ENCODE peak calls at places on chromosome 6, in ten cellular contexts. X is mucosa of descending colon; F is CD8-positive, alpha-beta memory T cell; J is dorsolateral prefrontal cortex; Q is KG1; M is activated CD4-positive, alpha-beta T cell treated with anti-CD3 and anti-CD28 coated beads, Interleukin-2, amount 50 U/mL, for 48 hours; N is stimulated activated CD8-positive, alpha-beta memory T cell treated with anti-CD3 and anti-CD28 coated beads, Interleukin-2, amount 100 ng/mL, for 1 hour; K is kidney tubule cell; D is retina; I is GM12865. T is an unnamed sample.

GRCh38 chr6:137863126-137863996 is 3.7 kb upstream of the TNFAIP3 start:
- DNase-seq in M (no peak), F (no peak), I (no peak), J (no peak), N (no peak), K (no peak), X (no peak), D (no peak), Q (no peak), T (no peak)

GRCh38 chr6:46799657-46800056 is 6.5 kb downstream of the MEP1A start:
- DNase-seq in M (no peak), F (no peak), Q (no peak), D (no peak), J (no peak), X (no peak), K (peak; percentile 10), I (no peak), N (no peak), T (no peak)

GRCh38 chr6:2179950-2180349 is 65.5 kb downstream of the GMDS start:
- DNase-seq in F (no peak), I (no peak), N (no peak), D (no peak), Q (no peak), X (no peak), K (no peak), J (no peak), M (no peak), T (no peak)

GRCh38 chr6:38982470-38982869 is 66.1 kb upstream of the GLP1R start:
- DNase-seq in J (no peak), I (no peak), M (no peak), Q (no peak), N (no peak), X (no peak), F (no peak), K (no peak), D (no peak), T (no peak)

GRCh38 chr6:137188855-137189254 is 15.4 kb upstream of the IL22RA2 start:
- DNase-seq in X (no peak), F (no peak), K (peak; percentile 4), Q (no peak), J (no peak), D (no peak), M (no peak), I (peak; percentile 29), N (no peak), T (no peak)

GRCh38 chr6:138455746-138456392 is 43.4 kb downstream of the NHSL1 start:
- DNase-seq in X (no peak), Q (no peak), N (no peak), I (peak; percentile 80), K (peak; percentile 96), M (no peak), F (no peak), D (no peak), J (no peak), T (no peak)

GRCh38 chr6:107543088-107543487 is 53.2 kb downstream of the SOBP start:
- DNase-seq in M (no peak), X (no peak), K (no peak), F (no peak), J (no peak), N (no peak), Q (no peak), D (no peak), I (no peak), T (peak; percentile 69)

GRCh38 chr6:28657756-28658465 is 132.2 kb downstream of the GPX5 start:
- DNase-seq in F (no peak), J (peak; percentile 73), M (peak; percentile 69), X (no peak), N (no peak), I (peak; percentile 78), K (peak; percentile 69), D (peak; percentile 90), Q (peak; percentile 50), T (peak; percentile 43)

GRCh38 chr6:158722176-158722729 is 72.4 kb downstream of the SYTL3 start:
- DNase-seq in J (no peak), K (no peak), D (no peak), Q (no peak), M (no peak), I (no peak), X (no peak), N (no peak), F (no peak), T (no peak)

GRCh38 chr6:162068340-162068739 is 659.2 kb downstream of the PRKN start:
- DNase-seq in M (no peak), X (no peak), K (no peak), I (no peak), D (peak; percentile 9), F (no peak), J (no peak), Q (no peak), N (no peak), T (no peak)

GRCh38 chr6:130098317-130098716 is 79.9 kb downstream of the L3MBTL3 start:
- DNase-seq in K (no peak), N (no peak), I (no peak), J (no peak), M (no peak), D (no peak), F (no peak), Q (no peak), X (no peak), T (no peak)